ENCODE peak calls at places on chromosomes 3 and 15, in five cellular contexts. J, P, R, U and C are unnamed samples.

GRCh38 chr3:130084581-130084980 is 3.0 kb downstream of the ALG1L2 start:
- DNase-seq in J (no peak), P (no peak), R (no peak), U (no peak), C (no peak)

GRCh38 chr15:94670436-94671034 is 439.2 kb downstream of the MCTP2 start:
- DNase-seq in J (peak), P (peak), R (peak), U (no peak), C (no peak)

GRCh38 chr15:39808909-39809308 is 26.3 kb upstream of the FSIP1 start:
- DNase-seq in J (no peak), P (no peak), R (no peak), U (no peak), C (no peak)

GRCh38 chr3:73766599-73767378 is 142.0 kb upstream of the PDZRN3 start:
- DNase-seq in J (no peak), P (peak), R (no peak), U (no peak), C (no peak)

GRCh38 chr3:158094235-158094916 is 11.8 kb downstream of the SHOX2 start:
- DNase-seq in J (no peak), P (no peak), R (no peak), U (no peak), C (no peak)

GRCh38 chr3:74500257-74500656 is 114.2 kb downstream of the CNTN3 start:
- DNase-seq in J (no peak), P (no peak), R (no peak), U (no peak), C (no peak)

GRCh38 chr3:21718161-21718765 is 32.7 kb downstream of the ZNF385D start:
- DNase-seq in J (no peak), P (peak), R (peak), U (no peak), C (peak)

GRCh38 chr15:48601095-48601494 is 44.4 kb downstream of the FBN1 start:
- DNase-seq in J (no peak), P (no peak), R (no peak), U (no peak), C (no peak)

GRCh38 chr3:117846238-117846637 is 1136.7 kb downstream of the TUSC7 start:
- DNase-seq in J (no peak), P (no peak), R (no peak), U (no peak), C (no peak)

GRCh38 chr3:184417619-184418327 is 37.9 kb downstream of the CHRD start:
- DNase-seq in J (peak), P (peak), R (peak), U (no peak), C (no peak)

GRCh38 chr3:107816082-107816481 is 274.7 kb downstream of the CD47 start:
- DNase-seq in J (no peak), P (no peak), R (peak), U (no peak), C (no peak)

GRCh38 chr3:197399486-197399885 is 101.1 kb upstream of the DLG1 start:
- DNase-seq in J (no peak), P (no peak), R (no peak), U (no peak), C (no peak)

GRCh38 chr15:37108725-37109124 is 8.4 kb upstream of the MEIS2 start:
- DNase-seq in J (no peak), P (no peak), R (no peak), U (no peak), C (no peak)

GRCh38 chr3:129398803-129399144 is 29.7 kb downstream of the EFCAB12 start:
- DNase-seq in J (no peak), P (no peak), R (peak), U (no peak), C (no peak)

GRCh38 chr15:44010114-44010513 is 183.3 kb downstream of the WDR76 start:
- DNase-seq in J (no peak), P (no peak), R (peak), U (no peak), C (no peak)

GRCh38 chr3:151816091-151816604 is 2.2 kb downstream of the AADAC start:
- DNase-seq in J (peak), P (peak), R (peak), U (no peak), C (peak)

GRCh38 chr3:125240496-125240895 is 27.9 kb upstream of the SLC12A8 start:
- DNase-seq in J (no peak), P (peak), R (no peak), U (no peak), C (no peak)

GRCh38 chr3:192303235-192303634 is 424.1 kb downstream of the FGF12 start:
- DNase-seq in J (no peak), P (no peak), R (no peak), U (no peak), C (no peak)

GRCh38 chr3:43995078-43995928 is 246.4 kb upstream of the TOPAZ1 start:
- DNase-seq in J (no peak), P (no peak), R (peak), U (no peak), C (no peak)

GRCh38 chr15:34206016-34206415 is 3.9 kb downstream of the KATNBL1 start:
- DNase-seq in J (no peak), P (no peak), R (peak), U (no peak), C (no peak)

GRCh38 chr3:128993461-128994172 is at the start of gene CFAP92:
- DNase-seq in J (peak), P (peak), R (peak), U (peak), C (no peak)

GRCh38 chr3:190314741-190315140 is 7.5 kb downstream of the CLDN1 start:
- DNase-seq in J (no peak), P (no peak), R (no peak), U (no peak), C (no peak)

GRCh38 chr3:10548997-10549396 is 43.6 kb upstream of the ATP2B2 start:
- DNase-seq in J (no peak), P (no peak), R (peak), U (peak), C (no peak)

GRCh38 chr3:30539772-30540171 is 66.6 kb upstream of the TGFBR2 start:
- DNase-seq in J (peak), P (peak), R (peak), U (no peak), C (no peak)

GRCh38 chr3:114043205-114043604 is 13.1 kb downstream of the CCDC191 start:
- DNase-seq in J (no peak), P (no peak), R (no peak), U (no peak), C (no peak)

GRCh38 chr15:35308802-35309201 is 223.7 kb upstream of the NANOGP8 start:
- DNase-seq in J (no peak), P (peak), R (peak), U (no peak), C (no peak)

GRCh38 chr15:27495963-27496459 is 525.0 kb downstream of the GABRG3 start:
- DNase-seq in J (no peak), P (no peak), R (no peak), U (peak), C (no peak)

GRCh38 chr3:8574040-8574669 is 70.4 kb downstream of the SSUH2 start:
- DNase-seq in J (no peak), P (no peak), R (no peak), U (no peak), C (no peak)
- H3K27ac ChIP-seq in J (no peak), P (no peak), R (no peak), U (no peak), C (no peak)

GRCh38 chr3:157067114-157067513 is 92.8 kb downstream of the CCNL1 start:
- DNase-seq in J (no peak), P (no peak), R (no peak), U (no peak), C (no peak)

GRCh38 chr3:157063926-157064325 is 96.0 kb downstream of the CCNL1 start:
- DNase-seq in J (no peak), P (no peak), R (no peak), U (peak), C (no peak)

GRCh38 chr3:157066335-157067071 is 93.4 kb downstream of the CCNL1 start:
- DNase-seq in J (no peak), P (no peak), R (no peak), U (peak), C (no peak)

GRCh38 chr3:157065201-157065600 is 94.7 kb downstream of the CCNL1 start:
- DNase-seq in J (no peak), P (no peak), R (no peak), U (peak), C (no peak)

DNA sequence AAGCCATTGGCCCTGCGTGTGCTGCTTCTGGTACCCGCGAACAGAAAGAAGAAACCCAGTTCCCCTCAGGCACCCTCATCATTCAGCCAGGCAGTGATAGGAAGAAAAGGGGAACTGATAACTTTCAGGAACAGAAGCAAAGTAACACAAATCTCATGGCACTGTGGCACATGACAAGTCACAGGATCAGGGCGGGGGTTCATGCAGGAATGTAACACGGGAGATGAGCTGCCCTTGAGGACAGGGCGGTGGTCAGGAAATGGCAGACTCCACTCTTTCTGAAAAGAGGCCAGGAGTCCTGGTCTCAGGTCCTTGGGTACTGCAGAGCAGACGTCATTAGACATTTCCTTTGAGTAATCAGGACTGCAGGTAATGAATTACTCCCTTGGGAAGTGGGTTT is 95.5 kb downstream of the CCNL1 start:
- DNase-seq in J (no peak), P (no peak), R (no peak), U (peak), C (no peak)
- H3K27ac ChIP-seq in J (no peak), P (no peak), R (no peak), U (no peak), C (no peak)

DNA sequence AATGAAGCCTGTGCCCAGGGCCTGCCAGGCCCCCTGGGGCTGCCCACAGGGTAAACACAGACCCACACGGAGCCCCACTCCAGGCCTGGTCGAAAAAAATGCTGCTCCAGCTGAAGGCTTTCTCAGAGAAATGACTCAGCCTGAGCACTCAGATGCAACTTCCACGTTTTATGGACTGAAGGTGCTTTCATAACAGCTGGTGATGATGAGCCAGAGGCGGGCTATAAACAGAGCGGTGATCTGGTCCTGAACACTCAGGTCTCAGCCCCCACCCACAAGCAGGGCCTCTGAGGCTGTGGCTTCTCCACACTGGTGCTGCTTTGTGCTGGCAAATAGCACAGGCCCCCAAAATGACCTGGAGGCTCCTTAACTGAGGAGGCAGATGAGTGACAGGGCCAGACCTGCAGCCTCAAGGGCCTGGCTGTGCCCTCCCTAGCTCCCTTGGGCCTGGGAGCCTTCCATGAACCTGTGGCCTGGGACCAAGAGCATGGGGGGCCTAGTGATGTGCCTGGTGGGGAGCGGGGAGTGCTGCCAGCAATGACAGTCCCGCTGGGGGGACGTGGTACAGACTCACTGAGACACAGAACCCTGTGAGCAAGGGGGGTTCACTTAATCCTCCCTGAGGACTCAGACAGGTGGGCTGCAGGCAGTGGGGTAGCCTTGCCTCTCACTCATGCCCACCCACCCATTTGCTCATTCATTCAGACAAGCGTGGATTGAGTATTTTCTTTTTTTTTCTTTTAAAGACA is 23.0 kb upstream of the FURIN start:
- DNase-seq in J (peak), P (peak), R (peak), U (no peak), C (no peak)
- H3K27ac ChIP-seq in J (peak), P (peak), R (no peak), U (no peak), C (peak)

DNA sequence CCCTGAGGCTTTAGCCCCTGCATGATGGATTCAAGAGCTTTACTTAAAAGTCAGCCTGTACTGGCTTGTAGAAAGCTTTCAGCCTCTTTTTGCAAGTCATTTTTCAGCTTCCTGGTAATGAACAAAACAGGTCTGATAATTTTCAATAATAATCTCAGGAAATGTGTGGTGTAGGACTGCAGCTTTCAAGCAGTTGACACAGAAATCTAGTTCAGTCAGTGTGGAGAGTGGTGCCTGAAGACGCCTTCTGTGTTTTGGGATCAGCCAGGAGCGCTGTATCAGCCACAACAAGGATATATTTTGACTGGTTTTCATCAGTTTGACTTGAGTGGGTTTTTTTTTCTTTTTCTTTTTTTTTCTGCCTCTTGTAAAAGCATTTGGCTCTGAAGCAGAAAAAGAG is 332.4 kb upstream of the ADAMTS9 start:
- DNase-seq in J (no peak), P (no peak), R (no peak), U (no peak), C (no peak)
- H3K27ac ChIP-seq in J (no peak), P (no peak), R (no peak), U (no peak), C (no peak)

GRCh38 chr3:127587876-127588275 is 2.7 kb downstream of the TPRA1 start:
- DNase-seq in J (no peak), P (no peak), R (no peak), U (no peak), C (no peak)

GRCh38 chr3:127590282-127590592 is 296 bp downstream of the TPRA1 start:
- DNase-seq in J (no peak), P (no peak), R (no peak), U (no peak), C (no peak)

GRCh38 chr3:127590593-127591477 is at the start of gene TPRA1:
- DNase-seq in J (peak), P (peak), R (peak), U (peak), C (peak)

GRCh38 chr3:127588675-127589577 is 1.6 kb downstream of the TPRA1 start:
- DNase-seq in J (no peak), P (peak), R (peak), U (no peak), C (peak)

GRCh38 chr3:127589600-127590281 is 792 bp downstream of the TPRA1 start:
- DNase-seq in J (no peak), P (no peak), R (no peak), U (no peak), C (no peak)
- H3K27ac ChIP-seq in J (peak), P (peak), R (peak), U (peak), C (peak)

GRCh38 chr3:61828880-61829279 is 267.5 kb downstream of the PTPRG start:
- DNase-seq in J (no peak), P (no peak), R (no peak), U (no peak), C (no peak)
- H3K27ac ChIP-seq in J (no peak), P (no peak), R (no peak), U (peak), C (no peak)